ENCODE peak calls at places on chromosomes 16 and 17, in ten cellular contexts. I, X, G, L, D, H, Y, A, E and M are unnamed samples.

GRCh38 chr16:59356709-59357108 is 622.6 kb upstream of the GOT2 start:
- DNase-seq in I (no peak), X (no peak), G (no peak), L (no peak), D (no peak), H (no peak), Y (no peak), A (no peak), E (peak), M (no peak)

GRCh38 chr17:40313660-40314556 is 4.9 kb downstream of the RARA start:
- DNase-seq in I (no peak), X (no peak), G (no peak), L (no peak), D (no peak), H (no peak), Y (no peak), A (no peak), E (no peak), M (no peak)

GRCh38 chr17:48011405-48012150 is 26.0 kb downstream of the COPZ2 start:
- DNase-seq in I (peak), X (no peak), G (no peak), L (no peak), D (no peak), H (peak), Y (peak), A (no peak), E (peak), M (peak)

GRCh38 chr17:32549559-32549958 is 62.8 kb downstream of the CDK5R1 start:
- DNase-seq in I (no peak), X (no peak), G (no peak), L (no peak), D (no peak), H (no peak), Y (no peak), A (no peak), E (no peak), M (no peak)

GRCh38 chr16:68834550-68834949 is 8.8 kb upstream of the TANGO6 start:
- DNase-seq in I (no peak), X (no peak), G (no peak), L (no peak), D (no peak), H (peak), Y (no peak), A (no peak), E (no peak), M (no peak)

GRCh38 chr17:51356084-51356410 is 95.7 kb downstream of the UTP18 start:
- DNase-seq in I (no peak), X (no peak), G (no peak), L (no peak), D (no peak), H (no peak), Y (no peak), A (no peak), E (peak), M (no peak)

GRCh38 chr17:59361916-59362810 is 30.7 kb downstream of the YPEL2 start:
- DNase-seq in I (no peak), X (peak), G (no peak), L (peak), D (no peak), H (peak), Y (peak), A (no peak), E (no peak), M (peak)

GRCh38 chr17:41411072-41411840 is 13.1 kb downstream of the KRT37 start:
- DNase-seq in I (no peak), X (no peak), G (no peak), L (no peak), D (no peak), H (no peak), Y (no peak), A (no peak), E (no peak), M (no peak)

GRCh38 chr16:424623-425081 is 797 bp upstream of the RAB11FIP3 start:
- DNase-seq in I (no peak), X (no peak), G (peak), L (peak), D (peak), H (no peak), Y (no peak), A (peak), E (no peak), M (no peak)

GRCh38 chr16:15946257-15947044 is 3.0 kb upstream of the ABCC1 start:
- DNase-seq in I (no peak), X (peak), G (no peak), L (peak), D (no peak), H (peak), Y (no peak), A (no peak), E (no peak), M (no peak)

GRCh38 chr16:87495578-87495977 is 2.8 kb upstream of the ZCCHC14 start:
- DNase-seq in I (no peak), X (no peak), G (no peak), L (no peak), D (no peak), H (no peak), Y (no peak), A (no peak), E (no peak), M (no peak)

GRCh38 chr17:61463068-61463980 is 11.1 kb downstream of the TBX4 start:
- DNase-seq in I (peak), X (no peak), G (no peak), L (peak), D (peak), H (no peak), Y (no peak), A (no peak), E (peak), M (no peak)

GRCh38 chr17:61462734-61463067 is 10.5 kb downstream of the TBX4 start:
- DNase-seq in I (no peak), X (no peak), G (no peak), L (peak), D (no peak), H (no peak), Y (no peak), A (no peak), E (no peak), M (no peak)

GRCh38 chr17:61461586-61461966 is 9.4 kb downstream of the TBX4 start:
- DNase-seq in I (peak), X (no peak), G (no peak), L (peak), D (no peak), H (no peak), Y (no peak), A (peak), E (no peak), M (no peak)

GRCh38 chr17:61460796-61461585 is 8.8 kb downstream of the TBX4 start:
- DNase-seq in I (peak), X (no peak), G (no peak), L (peak), D (no peak), H (peak), Y (no peak), A (no peak), E (no peak), M (peak)

GRCh38 chr17:61461967-61462733 is 9.9 kb downstream of the TBX4 start:
- DNase-seq in I (peak), X (no peak), G (no peak), L (peak), D (peak), H (no peak), Y (no peak), A (no peak), E (peak), M (peak)
- H3K4me3 ChIP-seq in I (peak), X (peak), G (no peak), L (peak), D (peak), H (peak), Y (no peak), A (no peak), E (peak), M (peak)

DNA sequence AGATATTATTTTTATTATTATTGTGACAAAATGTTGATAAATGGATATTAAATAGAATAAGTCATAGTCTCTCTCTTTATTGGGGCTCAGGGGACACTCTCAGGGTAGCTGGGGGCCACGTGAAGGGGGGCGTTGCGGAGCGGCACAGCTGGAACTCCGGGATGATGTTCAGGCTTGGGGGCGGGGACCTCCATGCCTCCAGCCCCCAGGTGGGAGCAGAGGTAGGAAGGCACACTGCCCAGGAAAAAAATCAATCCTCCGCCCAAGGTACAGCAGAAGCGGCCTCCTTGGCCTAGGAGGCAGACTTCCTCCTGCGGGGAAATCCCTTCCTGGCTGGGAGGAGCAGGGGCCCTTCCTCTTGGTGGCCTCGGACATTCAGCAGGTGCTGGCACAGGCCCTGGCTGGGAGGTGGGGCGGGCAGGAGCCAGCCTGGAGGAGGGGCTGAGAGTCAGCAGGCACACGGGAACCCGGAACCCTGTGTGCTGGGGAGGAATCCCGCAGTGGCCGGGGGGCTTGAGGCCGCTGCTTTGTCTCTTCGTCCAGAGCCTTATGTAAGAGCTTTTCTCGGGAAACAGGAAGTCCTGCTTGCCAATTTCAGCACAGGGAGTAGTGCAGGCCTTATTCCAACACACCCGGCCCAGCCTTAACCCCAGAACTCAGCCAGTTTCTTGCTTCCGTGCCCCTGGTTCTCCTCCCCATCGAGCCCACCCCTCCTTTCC is 566 bp upstream of the TNFSF13 start:
- DNase-seq in I (no peak), X (no peak), G (peak), L (peak), D (peak), H (peak), Y (no peak), A (peak), E (peak), M (no peak)
- H3K4me3 ChIP-seq in I (no peak), X (no peak), G (peak), L (peak), D (no peak), H (no peak), Y (no peak), A (peak), E (peak), M (no peak)

GRCh38 chr17:57989011-57989345 is 924 bp upstream of the VEZF1 start:
- DNase-seq in I (peak), X (no peak), G (no peak), L (peak), D (peak), H (peak), Y (no peak), A (peak), E (no peak), M (no peak)

GRCh38 chr17:57993471-57994365 is 5.7 kb upstream of the VEZF1 start:
- DNase-seq in I (no peak), X (no peak), G (no peak), L (no peak), D (no peak), H (no peak), Y (no peak), A (no peak), E (no peak), M (peak)

GRCh38 chr17:57990037-57990436 is 2.0 kb upstream of the VEZF1 start:
- DNase-seq in I (no peak), X (no peak), G (no peak), L (no peak), D (no peak), H (no peak), Y (no peak), A (no peak), E (no peak), M (no peak)

GRCh38 chr17:57994436-57994835 is 6.4 kb upstream of the VEZF1 start:
- DNase-seq in I (no peak), X (no peak), G (no peak), L (no peak), D (no peak), H (no peak), Y (no peak), A (no peak), E (no peak), M (no peak)

DNA sequence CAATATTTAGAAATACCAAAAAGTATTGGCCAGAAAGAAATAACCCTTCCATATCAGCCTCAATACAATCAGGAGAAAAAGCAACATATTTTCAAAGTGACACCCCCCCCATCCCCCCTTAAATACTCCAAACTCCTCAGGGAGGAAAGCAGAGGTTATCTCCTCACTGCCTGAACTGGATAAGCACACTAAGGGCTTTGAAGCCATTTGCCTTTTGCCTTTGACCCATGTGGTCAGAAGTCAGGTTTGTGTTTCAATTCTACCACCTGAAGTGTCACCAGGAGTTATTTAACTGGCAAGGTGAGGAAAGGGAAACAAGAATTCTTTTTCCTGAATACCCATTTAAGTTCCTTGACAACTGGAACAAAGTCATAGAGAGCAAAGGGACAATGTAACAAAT is 3.5 kb upstream of the VEZF1 start:
- DNase-seq in I (no peak), X (no peak), G (no peak), L (no peak), D (no peak), H (no peak), Y (no peak), A (no peak), E (no peak), M (no peak)
- H3K4me3 ChIP-seq in I (no peak), X (no peak), G (no peak), L (no peak), D (no peak), H (no peak), Y (no peak), A (no peak), E (no peak), M (no peak)

GRCh38 chr17:79843475-79843916 is 4.3 kb upstream of the CBX4 start:
- DNase-seq in I (peak), X (no peak), G (peak), L (no peak), D (no peak), H (no peak), Y (no peak), A (peak), E (no peak), M (no peak)
- H3K4me3 ChIP-seq in I (peak), X (peak), G (peak), L (peak), D (peak), H (peak), Y (no peak), A (peak), E (peak), M (peak)

GRCh38 chr16:21233045-21233520 is 416 bp upstream of the ANKS4B start:
- DNase-seq in I (no peak), X (no peak), G (no peak), L (no peak), D (no peak), H (no peak), Y (no peak), A (no peak), E (no peak), M (no peak)

GRCh38 chr16:21239646-21240045 is 6.1 kb downstream of the ANKS4B start:
- DNase-seq in I (no peak), X (no peak), G (no peak), L (no peak), D (no peak), H (no peak), Y (no peak), A (no peak), E (no peak), M (no peak)

GRCh38 chr16:21236831-21237230 is 3.3 kb downstream of the ANKS4B start:
- DNase-seq in I (no peak), X (no peak), G (no peak), L (no peak), D (no peak), H (no peak), Y (no peak), A (no peak), E (no peak), M (no peak)

GRCh38 chr16:21233521-21234150 is at the start of gene ANKS4B:
- DNase-seq in I (peak), X (no peak), G (no peak), L (no peak), D (no peak), H (no peak), Y (no peak), A (peak), E (no peak), M (no peak)

DNA sequence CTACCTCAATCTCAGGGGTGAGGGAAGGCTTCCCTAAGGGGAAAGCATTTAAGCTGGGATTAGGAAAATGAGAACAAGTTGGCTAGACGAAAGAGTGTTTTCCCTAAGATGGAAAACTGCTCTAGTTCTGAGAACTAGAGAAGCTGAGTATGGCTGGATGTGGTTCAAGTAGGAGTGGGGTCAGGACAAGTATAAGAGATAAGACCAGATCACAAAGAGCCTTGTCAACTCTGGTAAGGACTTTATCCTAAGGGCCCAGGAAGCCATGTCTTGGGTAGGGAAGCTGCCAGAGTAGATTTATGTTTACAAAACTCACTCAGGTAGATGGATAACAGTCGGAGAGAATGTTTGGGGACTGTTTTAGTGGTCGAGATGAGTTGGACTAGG is 1.7 kb downstream of the ANKS4B start:
- DNase-seq in I (no peak), X (no peak), G (no peak), L (no peak), D (no peak), H (no peak), Y (no peak), A (peak), E (no peak), M (no peak)
- H3K4me3 ChIP-seq in I (peak), X (no peak), G (no peak), L (no peak), D (no peak), H (no peak), Y (no peak), A (peak), E (no peak), M (no peak)

GRCh38 chr17:17680477-17681186 is 626 bp upstream of the RAI1 start:
- DNase-seq in I (no peak), X (no peak), G (no peak), L (no peak), D (no peak), H (no peak), Y (no peak), A (no peak), E (no peak), M (no peak)

GRCh38 chr17:17679748-17680147 is 1.5 kb upstream of the RAI1 start:
- DNase-seq in I (no peak), X (no peak), G (no peak), L (no peak), D (no peak), H (no peak), Y (no peak), A (no peak), E (no peak), M (no peak)

GRCh38 chr17:17677299-17678040 is 3.8 kb upstream of the RAI1 start:
- DNase-seq in I (no peak), X (no peak), G (no peak), L (no peak), D (no peak), H (no peak), Y (no peak), A (no peak), E (no peak), M (no peak)

GRCh38 chr17:17681187-17681743 is at the start of gene RAI1:
- DNase-seq in I (peak), X (no peak), G (peak), L (peak), D (peak), H (peak), Y (peak), A (peak), E (peak), M (no peak)

DNA sequence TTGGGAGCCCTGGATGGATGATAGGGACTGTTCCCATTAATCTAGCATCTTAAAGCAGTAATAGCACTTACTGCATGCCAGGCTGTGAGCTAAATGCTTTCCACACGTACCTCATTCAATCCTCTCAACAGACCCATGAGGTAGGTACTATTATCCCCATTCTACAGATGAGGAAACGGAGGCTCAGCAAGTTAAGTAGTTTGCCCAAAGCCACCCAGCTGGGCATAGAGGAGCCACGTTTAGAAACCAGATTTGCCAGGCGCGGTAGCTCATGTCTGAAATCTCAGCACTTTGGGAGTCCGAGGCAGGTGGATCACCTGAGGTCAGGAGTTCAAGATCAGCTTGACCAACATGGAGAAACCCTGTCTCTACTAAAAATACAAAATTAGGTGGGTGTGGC is 2.0 kb upstream of the RAI1 start:
- DNase-seq in I (no peak), X (no peak), G (no peak), L (no peak), D (no peak), H (no peak), Y (no peak), A (no peak), E (no peak), M (no peak)
- H3K4me3 ChIP-seq in I (no peak), X (no peak), G (no peak), L (no peak), D (no peak), H (no peak), Y (no peak), A (no peak), E (no peak), M (no peak)

DNA sequence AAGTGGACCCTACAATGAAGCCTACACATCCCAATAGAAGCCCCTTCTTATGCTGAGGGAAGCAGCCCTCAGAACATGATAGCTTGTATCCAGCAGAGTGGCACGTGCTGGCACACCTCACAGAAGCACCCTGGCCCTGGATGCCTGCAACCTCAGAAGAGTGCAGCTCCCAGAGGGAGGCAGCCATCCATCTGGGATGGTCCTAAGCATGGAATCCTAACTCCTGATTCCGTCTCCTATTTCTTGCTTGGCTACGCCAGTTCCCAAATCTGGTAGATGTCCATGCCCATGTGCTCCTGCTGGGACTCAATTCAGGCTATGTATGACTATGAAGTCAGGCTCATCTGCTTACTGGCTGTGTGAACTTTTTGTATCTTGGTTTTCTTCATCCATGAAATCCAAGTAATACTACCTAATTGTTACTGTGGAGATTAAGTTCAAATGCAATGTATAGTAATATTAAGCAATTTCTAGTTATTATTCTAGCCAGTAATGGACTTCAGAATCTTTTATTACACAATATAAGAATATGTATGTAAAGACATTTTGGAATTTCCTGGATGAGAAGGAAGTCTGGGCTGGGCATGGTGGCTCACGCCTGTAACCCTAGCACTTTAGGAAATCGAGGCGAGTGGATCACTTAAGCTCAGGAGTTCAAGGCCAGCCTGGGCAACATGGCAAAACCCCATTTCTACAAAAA is 32.4 kb downstream of the SIAH1 start:
- DNase-seq in I (no peak), X (no peak), G (no peak), L (no peak), D (no peak), H (no peak), Y (no peak), A (no peak), E (no peak), M (no peak)
- H3K4me3 ChIP-seq in I (no peak), X (no peak), G (no peak), L (no peak), D (no peak), H (no peak), Y (no peak), A (no peak), E (no peak), M (no peak)